ENCODE peak calls at places on chromosomes 5 and 9, in five cellular contexts. Y is PC-9; M is CD4-positive, alpha-beta T cell; P is GM23338; R is CD8-positive, alpha-beta T cell. F is an unnamed sample.

GRCh38 chr5:178192244-178192643 is 5.1 kb upstream of the GMCL2 start:
- DNase-seq in Y (no peak), M (no peak), R (no peak), P (no peak), F (no peak)

GRCh38 chr9:129480227-129480626 is 140.7 kb downstream of the C9orf50 start:
- DNase-seq in R (no peak), M (no peak), P (no peak), Y (no peak), F (no peak)

GRCh38 chr9:128048663-128049062 is 18.5 kb downstream of the NAIF1 start:
- DNase-seq in R (no peak), Y (no peak), P (no peak), M (no peak), F (no peak)

GRCh38 chr5:173714551-173715428 is 98.3 kb upstream of the BOD1 start:
- DNase-seq in R (no peak), P (no peak), M (no peak), Y (peak), F (no peak)

GRCh38 chr9:132350861-132351315 is 3.9 kb downstream of the SETX start:
- DNase-seq in M (peak), P (no peak), Y (no peak), R (no peak), F (peak)

GRCh38 chr5:150286820-150287219 is 2.8 kb downstream of the CAMK2A start:
- DNase-seq in Y (peak), P (peak), M (no peak), R (no peak), F (peak)

GRCh38 chr5:122101636-122102285 is 23.7 kb upstream of the LOX start:
- DNase-seq in P (peak), M (no peak), Y (no peak), R (no peak), F (peak)

GRCh38 chr5:112668016-112668415 is 69.7 kb upstream of the APC start:
- DNase-seq in Y (no peak), R (no peak), P (no peak), M (no peak), F (no peak)

GRCh38 chr5:109688647-109688998 is 1.1 kb upstream of the MAN2A1 start:
- DNase-seq in P (peak), M (no peak), Y (no peak), R (no peak), F (no peak)

GRCh38 chr5:174425271-174425963 is 299.0 kb upstream of the MSX2 start:
- DNase-seq in Y (no peak), M (no peak), R (no peak), P (no peak), F (peak)

GRCh38 chr9:126507318-126508109 is 106.2 kb upstream of the LMX1B start:
- DNase-seq in R (no peak), M (no peak), P (no peak), Y (no peak), F (no peak)

GRCh38 chr9:76223749-76224340 is 170.4 kb downstream of the RFK start:
- DNase-seq in Y (no peak), P (no peak), M (no peak), R (no peak), F (no peak)
- H3K27ac ChIP-seq in Y (no peak), P (no peak), M (no peak), R (no peak), F (no peak)

GRCh38 chr5:120368923-120369715 is 95.0 kb upstream of the PRR16 start:
- DNase-seq in Y (peak), R (no peak), M (no peak), P (no peak), F (no peak)
- H3K27ac ChIP-seq in Y (no peak), R (no peak), M (no peak), P (no peak), F (no peak)

GRCh38 chr5:95858023-95858461 is 35.5 kb upstream of the GLRX start:
- DNase-seq in P (no peak), Y (no peak), M (no peak), R (no peak), F (peak)
- H3K27ac ChIP-seq in P (no peak), Y (peak), M (no peak), R (no peak), F (peak)

GRCh38 chr5:143350790-143351603 is 52.5 kb downstream of the NR3C1 start:
- DNase-seq in Y (no peak), P (no peak), R (no peak), M (no peak), F (peak)
- H3K27ac ChIP-seq in Y (no peak), P (no peak), R (no peak), M (no peak), F (no peak)

DNA sequence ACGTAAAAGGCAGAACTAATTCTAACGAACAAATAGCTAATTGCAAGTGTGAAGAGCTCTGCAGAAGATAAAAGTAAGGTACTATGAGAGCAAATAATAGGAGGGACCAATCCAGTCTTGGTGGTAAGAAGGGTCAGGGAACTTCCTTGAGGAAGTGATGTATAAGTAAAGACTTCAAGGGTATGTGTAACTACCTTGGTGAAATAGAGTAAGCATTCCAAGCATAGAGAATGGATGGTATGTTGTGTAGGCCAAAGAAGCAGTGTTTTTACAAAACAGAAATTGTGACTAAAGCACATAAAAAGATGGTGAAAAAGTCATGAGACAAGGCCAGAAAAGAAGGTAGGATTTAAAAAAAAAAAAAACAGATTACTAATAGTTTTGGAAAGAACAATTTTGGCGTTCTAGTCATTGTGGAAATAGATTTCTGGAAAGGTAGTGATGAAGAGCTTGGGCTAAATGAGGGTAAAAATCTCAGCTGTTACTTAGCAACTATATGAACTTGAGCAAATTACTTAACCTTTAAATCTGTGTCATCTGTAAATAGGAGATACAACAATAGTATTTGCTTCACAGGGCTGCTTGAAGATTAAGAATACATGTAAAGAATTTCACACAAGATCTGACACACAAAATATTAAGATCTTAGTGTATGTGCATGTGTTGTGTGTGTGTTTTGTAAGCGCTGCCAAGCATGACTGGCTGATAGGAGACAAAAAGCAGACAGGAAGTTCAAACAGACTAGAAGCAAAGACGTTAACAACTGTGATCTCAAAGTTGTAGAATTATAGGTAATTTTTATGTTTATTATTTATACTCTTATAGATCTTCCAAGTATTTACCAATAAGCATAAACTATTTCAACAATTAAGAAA is 73.5 kb downstream of the NR6A1 start:
- DNase-seq in M (no peak), Y (no peak), P (no peak), R (no peak), F (peak)
- H3K27ac ChIP-seq in M (no peak), Y (peak), P (no peak), R (no peak), F (peak)

GRCh38 chr5:170554566-170555267 is 50.9 kb downstream of the KCNIP1 start:
- DNase-seq in Y (no peak), M (no peak), R (no peak), P (no peak), F (peak)
- H3K27ac ChIP-seq in Y (no peak), M (no peak), R (no peak), P (no peak), F (no peak)

DNA sequence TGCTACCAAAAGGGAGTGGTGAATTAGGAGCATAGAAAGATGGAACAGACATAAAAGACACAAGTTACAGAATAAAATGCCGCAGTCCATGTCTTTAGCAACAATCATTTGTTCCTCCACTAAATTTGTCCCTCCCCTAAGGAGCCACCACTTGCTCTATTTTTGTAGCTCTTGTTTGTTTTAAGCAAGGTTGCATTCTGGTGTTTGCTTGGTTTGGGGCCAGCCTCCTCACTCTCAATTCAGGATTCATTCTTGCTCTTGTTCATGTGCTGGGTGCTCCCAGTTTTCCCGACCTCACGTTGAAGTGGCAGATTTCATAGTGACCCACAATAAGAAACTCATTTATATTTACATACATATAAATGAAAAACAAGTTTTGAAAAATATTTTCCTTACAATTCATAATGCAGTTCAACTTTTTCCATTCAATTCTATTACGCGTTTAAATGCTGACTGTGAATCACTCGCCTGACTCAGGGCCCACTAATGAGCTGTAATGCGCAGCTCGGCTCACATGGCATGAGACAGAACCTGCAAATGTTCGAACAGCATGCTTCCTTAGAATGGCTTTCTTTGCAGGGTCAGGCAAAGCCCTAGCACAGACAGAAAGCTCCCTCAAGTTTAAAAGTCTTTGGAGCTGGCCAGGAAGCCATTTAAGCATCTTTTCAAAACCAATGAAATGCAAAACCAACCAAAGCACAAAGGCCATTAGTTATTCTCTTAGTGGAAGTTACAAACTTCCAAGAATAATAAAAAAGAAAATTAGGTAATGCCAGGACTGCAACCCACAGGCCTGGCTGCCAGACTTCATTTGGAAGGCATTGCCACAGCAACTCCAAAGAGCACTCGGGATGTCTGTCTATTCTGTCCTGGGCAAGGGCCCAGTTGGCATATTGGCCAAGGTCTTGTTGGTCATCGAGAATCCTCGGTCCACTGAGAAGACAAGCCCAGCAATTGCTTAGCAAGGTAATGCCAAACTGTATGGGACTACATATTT is 41.7 kb downstream of the RETREG1 start:
- DNase-seq in Y (no peak), R (no peak), M (no peak), P (peak), F (peak)
- H3K27ac ChIP-seq in Y (no peak), R (no peak), M (no peak), P (peak), F (no peak)

GRCh38 chr5:119951330-119951934 is 322.1 kb downstream of the FAM170A start:
- DNase-seq in R (no peak), P (peak), M (no peak), Y (no peak), F (peak)
- H3K27ac ChIP-seq in R (no peak), P (peak), M (no peak), Y (no peak), F (no peak)

GRCh38 chr9:470041-470781 is 255.5 kb downstream of the DOCK8 start:
- DNase-seq in P (peak), R (peak), M (peak), Y (peak), F (peak)

GRCh38 chr9:471320-471719 is 256.7 kb downstream of the DOCK8 start:
- DNase-seq in Y (no peak), R (no peak), P (no peak), M (no peak), F (no peak)

GRCh38 chr9:468766-469496 is 254.3 kb downstream of the DOCK8 start:
- DNase-seq in P (no peak), R (no peak), Y (peak), M (no peak), F (peak)

GRCh38 chr9:469672-470040 is 255.0 kb downstream of the DOCK8 start:
- DNase-seq in M (no peak), Y (no peak), R (no peak), P (peak), F (no peak)

GRCh38 chr9:470795-471194 is 256.1 kb downstream of the DOCK8 start:
- DNase-seq in P (no peak), R (no peak), Y (no peak), M (no peak), F (peak)
- H3K27ac ChIP-seq in P (no peak), R (no peak), Y (peak), M (peak), F (no peak)

F was measured in cardiac muscle cell.